ENCODE peak calls at places on chromosomes 3 and 15, in seven cellular contexts. One of them, this sample, is unnamed.
A peak's percentile ranks its signal among the peaks of the same experiment; 100 is the strongest.

GRCh38 chr15:48869966-48870365 is 8.0 kb upstream of the EID1 start:
- DNase-seq in body of pancreas: no peak
- DNase-seq in H9: no peak
- DNase-seq in thoracic aorta: no peak
- DNase-seq in transverse colon: no peak
- DNase-seq in fibroblast of lung: no peak
- DNase-seq in endothelial cell of umbilical vein: no peak
- DNase-seq in this sample: no peak

GRCh38 chr3:65836047-65836446 is 202.7 kb downstream of the MAGI1 start:
- DNase-seq in body of pancreas: no peak
- DNase-seq in H9: no peak
- DNase-seq in thoracic aorta: no peak
- DNase-seq in transverse colon: no peak
- DNase-seq in fibroblast of lung: peak; percentile 69
- DNase-seq in endothelial cell of umbilical vein: no peak
- DNase-seq in this sample: no peak

GRCh38 chr3:175456496-175456895 is 597.4 kb downstream of the NAALADL2 start:
- DNase-seq in body of pancreas: no peak
- DNase-seq in H9: no peak
- DNase-seq in thoracic aorta: no peak
- DNase-seq in transverse colon: no peak
- DNase-seq in fibroblast of lung: peak; percentile 50
- DNase-seq in endothelial cell of umbilical vein: no peak
- DNase-seq in this sample: no peak

GRCh38 chr15:48862705-48863104 is 15.2 kb upstream of the EID1 start:
- DNase-seq in body of pancreas: no peak
- DNase-seq in H9: peak; percentile 35
- DNase-seq in thoracic aorta: no peak
- DNase-seq in transverse colon: no peak
- DNase-seq in fibroblast of lung: no peak
- DNase-seq in endothelial cell of umbilical vein: no peak
- DNase-seq in this sample: no peak

GRCh38 chr3:162729686-162730085 is 1233.1 kb downstream of the OTOL1 start:
- DNase-seq in body of pancreas: no peak
- DNase-seq in H9: no peak
- DNase-seq in thoracic aorta: no peak
- DNase-seq in transverse colon: no peak
- DNase-seq in fibroblast of lung: peak; percentile 27
- DNase-seq in endothelial cell of umbilical vein: no peak
- DNase-seq in this sample: no peak

GRCh38 chr3:46935168-46935858 is 41.2 kb downstream of the CCDC12 start:
- DNase-seq in body of pancreas: peak; percentile 96
- DNase-seq in H9: peak; percentile 91
- DNase-seq in thoracic aorta: peak; percentile 92
- DNase-seq in transverse colon: peak; percentile 58
- DNase-seq in fibroblast of lung: peak; percentile 98
- DNase-seq in endothelial cell of umbilical vein: peak; percentile 98
- DNase-seq in this sample: no peak

GRCh38 chr15:70752142-70752754 is 11.1 kb downstream of the UACA start:
- DNase-seq in body of pancreas: no peak
- DNase-seq in H9: no peak
- DNase-seq in thoracic aorta: no peak
- DNase-seq in transverse colon: peak; percentile 34
- DNase-seq in fibroblast of lung: no peak
- DNase-seq in endothelial cell of umbilical vein: no peak
- DNase-seq in this sample: no peak

GRCh38 chr3:53073553-53074365 is 27.9 kb upstream of the SFMBT1 start:
- DNase-seq in body of pancreas: no peak
- DNase-seq in H9: peak; percentile 20
- DNase-seq in thoracic aorta: no peak
- DNase-seq in transverse colon: no peak
- DNase-seq in fibroblast of lung: no peak
- DNase-seq in endothelial cell of umbilical vein: no peak
- DNase-seq in this sample: no peak

GRCh38 chr3:136249593-136250225 is 431 bp upstream of the PCCB start:
- DNase-seq in body of pancreas: no peak
- DNase-seq in H9: no peak
- DNase-seq in thoracic aorta: no peak
- DNase-seq in transverse colon: no peak
- DNase-seq in fibroblast of lung: no peak
- DNase-seq in endothelial cell of umbilical vein: no peak
- DNase-seq in this sample: no peak

GRCh38 chr15:100859970-100860828 is 19.4 kb upstream of the ALDH1A3 start:
- DNase-seq in body of pancreas: no peak
- DNase-seq in H9: no peak
- DNase-seq in thoracic aorta: no peak
- DNase-seq in transverse colon: no peak
- DNase-seq in fibroblast of lung: no peak
- DNase-seq in endothelial cell of umbilical vein: no peak
- DNase-seq in this sample: no peak

GRCh38 chr3:52533623-52534280 is at the start of gene NT5DC2:
- DNase-seq in body of pancreas: peak; percentile 70
- DNase-seq in H9: peak; percentile 60
- DNase-seq in thoracic aorta: no peak
- DNase-seq in transverse colon: peak; percentile 80
- DNase-seq in fibroblast of lung: peak; percentile 68
- DNase-seq in endothelial cell of umbilical vein: peak; percentile 58
- DNase-seq in this sample: peak; percentile 65

GRCh38 chr15:29452881-29453731 is 183.5 kb upstream of the NSMCE3 start:
- DNase-seq in body of pancreas: no peak
- DNase-seq in H9: no peak
- DNase-seq in thoracic aorta: no peak
- DNase-seq in transverse colon: no peak
- DNase-seq in fibroblast of lung: no peak
- DNase-seq in endothelial cell of umbilical vein: peak; percentile 47
- DNase-seq in this sample: no peak

GRCh38 chr3:13705702-13706280 is 156.9 kb downstream of the FBLN2 start:
- DNase-seq in body of pancreas: peak; percentile 2
- DNase-seq in H9: no peak
- DNase-seq in thoracic aorta: no peak
- DNase-seq in transverse colon: no peak
- DNase-seq in fibroblast of lung: no peak
- DNase-seq in endothelial cell of umbilical vein: no peak
- DNase-seq in this sample: no peak

GRCh38 chr3:197841789-197842188 is 50.7 kb downstream of the LRCH3 start:
- DNase-seq in body of pancreas: no peak
- DNase-seq in H9: no peak
- DNase-seq in thoracic aorta: no peak
- DNase-seq in transverse colon: no peak
- DNase-seq in fibroblast of lung: no peak
- DNase-seq in endothelial cell of umbilical vein: no peak
- DNase-seq in this sample: no peak

DNA sequence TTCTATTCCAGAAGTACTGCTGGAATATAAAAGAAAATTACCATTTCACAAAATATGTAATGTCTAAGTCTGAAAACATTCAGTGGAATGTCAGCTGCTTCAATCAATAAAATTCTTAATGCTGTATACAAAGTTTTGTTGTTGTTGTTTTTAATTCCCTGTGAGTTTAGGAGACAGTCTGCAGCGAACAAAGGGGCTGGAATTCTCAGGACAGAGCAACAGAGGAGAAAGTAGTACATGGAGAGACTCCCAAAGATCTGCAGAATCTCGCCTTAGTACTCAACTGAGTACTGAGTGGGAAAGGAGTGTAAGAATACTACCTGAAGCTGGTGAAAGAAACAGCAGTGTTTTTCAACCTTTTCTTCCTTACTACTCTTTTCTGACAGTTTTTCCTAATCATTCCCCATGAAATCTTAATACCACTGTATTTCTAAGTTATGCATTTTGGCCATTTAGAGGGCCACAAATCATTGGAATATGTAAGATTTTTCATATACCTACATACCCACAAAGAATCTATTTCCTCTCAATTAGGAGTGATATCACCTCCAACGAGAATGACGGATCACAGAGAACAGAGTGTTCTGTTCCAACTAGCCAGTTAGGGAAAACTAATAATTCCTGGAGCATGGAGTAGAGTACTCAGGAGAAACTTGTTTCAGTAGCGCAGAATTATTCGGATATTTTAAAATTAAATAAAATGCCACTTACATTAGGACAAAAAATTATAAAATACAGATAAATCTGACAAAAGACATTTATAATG is 16.0 kb downstream of the ANKRD28 start:
- DNase-seq in body of pancreas: no peak
- DNase-seq in H9: no peak
- DNase-seq in thoracic aorta: no peak
- DNase-seq in transverse colon: no peak
- DNase-seq in fibroblast of lung: peak; percentile 65
- DNase-seq in endothelial cell of umbilical vein: no peak
- DNase-seq in this sample: no peak
- H3K27ac ChIP-seq in body of pancreas: peak overlapping the region; percentile 25
- H3K27ac ChIP-seq in H9: no peak overlapping the region
- H3K27ac ChIP-seq in thoracic aorta: no peak overlapping the region
- H3K27ac ChIP-seq in transverse colon: no peak overlapping the region
- H3K27ac ChIP-seq in fibroblast of lung: no peak overlapping the region
- H3K27ac ChIP-seq in endothelial cell of umbilical vein: no peak overlapping the region
- H3K27ac ChIP-seq in this sample: peak overlapping the region; percentile 8

GRCh38 chr3:152291649-152292066 is 22.9 kb downstream of the MBNL1 start:
- DNase-seq in body of pancreas: no peak
- DNase-seq in H9: no peak
- DNase-seq in thoracic aorta: no peak
- DNase-seq in transverse colon: no peak
- DNase-seq in fibroblast of lung: peak; percentile 79
- DNase-seq in endothelial cell of umbilical vein: no peak
- DNase-seq in this sample: no peak
- H3K27ac ChIP-seq in body of pancreas: no peak overlapping the region
- H3K27ac ChIP-seq in H9: no peak overlapping the region
- H3K27ac ChIP-seq in thoracic aorta: peak overlapping the region; percentile 43
- H3K27ac ChIP-seq in transverse colon: no peak overlapping the region
- H3K27ac ChIP-seq in fibroblast of lung: no peak overlapping the region
- H3K27ac ChIP-seq in endothelial cell of umbilical vein: no peak overlapping the region
- H3K27ac ChIP-seq in this sample: no peak overlapping the region

GRCh38 chr3:44284949-44285348 is 43.3 kb downstream of the TOPAZ1 start:
- DNase-seq in body of pancreas: no peak
- DNase-seq in H9: no peak
- DNase-seq in thoracic aorta: no peak
- DNase-seq in transverse colon: no peak
- DNase-seq in fibroblast of lung: peak; percentile 13
- DNase-seq in endothelial cell of umbilical vein: no peak
- DNase-seq in this sample: no peak
- H3K27ac ChIP-seq in body of pancreas: no peak overlapping the region
- H3K27ac ChIP-seq in H9: no peak overlapping the region
- H3K27ac ChIP-seq in thoracic aorta: no peak overlapping the region
- H3K27ac ChIP-seq in transverse colon: no peak overlapping the region
- H3K27ac ChIP-seq in fibroblast of lung: no peak overlapping the region
- H3K27ac ChIP-seq in endothelial cell of umbilical vein: no peak overlapping the region
- H3K27ac ChIP-seq in this sample: no peak overlapping the region

GRCh38 chr3:99871231-99871898 is 53.7 kb downstream of the CMSS1 start:
- DNase-seq in body of pancreas: no peak
- DNase-seq in H9: no peak
- DNase-seq in thoracic aorta: no peak
- DNase-seq in transverse colon: no peak
- DNase-seq in fibroblast of lung: peak; percentile 69
- DNase-seq in endothelial cell of umbilical vein: no peak
- DNase-seq in this sample: no peak
- H3K27ac ChIP-seq in body of pancreas: no peak overlapping the region
- H3K27ac ChIP-seq in H9: no peak overlapping the region
- H3K27ac ChIP-seq in thoracic aorta: peak overlapping the region; percentile 98
- H3K27ac ChIP-seq in transverse colon: peak overlapping the region; percentile 90
- H3K27ac ChIP-seq in fibroblast of lung: peak overlapping the region; percentile 95
- H3K27ac ChIP-seq in endothelial cell of umbilical vein: no peak overlapping the region
- H3K27ac ChIP-seq in this sample: no peak overlapping the region

This sample was measured in substantia nigra.